ENCODE peak calls at places on chromosome 1, in eight cellular contexts. C, Z, P, Q, W, H, X and F are unnamed samples.

GRCh38 chr1:202710070-202711025 is at the start of gene SYT2:
- DNase-seq in Q (no peak), C (no peak), P (no peak), W (peak), X (no peak), H (no peak), Z (peak), F (no peak)

GRCh38 chr1:230542054-230542453 is 100.2 kb upstream of the COG2 start:
- DNase-seq in Z (no peak), H (no peak), P (no peak), X (peak), C (no peak), Q (no peak), W (no peak), F (no peak)

GRCh38 chr1:64183380-64183984 is 19.9 kb upstream of the UBE2U start:
- DNase-seq in C (no peak), W (no peak), Z (peak), Q (no peak), H (no peak), X (no peak), P (no peak), F (no peak)

GRCh38 chr1:37495875-37496274 is 18.7 kb downstream of the MEAF6 start:
- DNase-seq in Z (no peak), C (no peak), Q (no peak), H (no peak), P (no peak), X (no peak), W (no peak), F (no peak)

GRCh38 chr1:205970486-205970885 is 27.2 kb upstream of the SLC26A9 start:
- DNase-seq in Q (no peak), P (no peak), W (no peak), H (no peak), C (no peak), X (no peak), Z (no peak), F (no peak)

GRCh38 chr1:66490817-66491216 is 43.1 kb upstream of the SGIP1 start:
- DNase-seq in Z (no peak), P (no peak), H (no peak), X (no peak), Q (no peak), C (no peak), W (no peak), F (no peak)

GRCh38 chr1:2288308-2288707 is 60.2 kb downstream of the SKI start:
- DNase-seq in X (no peak), C (no peak), Q (no peak), W (no peak), P (no peak), H (no peak), Z (no peak), F (no peak)

GRCh38 chr1:34889705-34890104 is 30.2 kb upstream of the SMIM12 start:
- DNase-seq in Q (no peak), X (no peak), Z (no peak), C (no peak), H (no peak), P (no peak), W (no peak), F (no peak)

GRCh38 chr1:40438391-40439015 is 11.8 kb upstream of the ZFP69B start:
- DNase-seq in Z (peak), X (no peak), P (no peak), H (no peak), C (no peak), W (no peak), Q (no peak), F (peak)

GRCh38 chr1:156119503-156120209 is 5.1 kb downstream of the LMNA start:
- DNase-seq in H (peak), Z (no peak), P (no peak), W (no peak), C (no peak), X (no peak), Q (no peak), F (peak)